ENCODE peak calls at places on chromosomes 2 and 18, in four cellular contexts. B, U, F and L are unnamed samples.

GRCh38 chr18:66761166-66761565 is 157.3 kb upstream of the CDH19 start:
- DNase-seq in F (no peak), U (no peak), B (no peak), L (no peak)

GRCh38 chr2:195317533-195317932 is 339.5 kb upstream of the SLC39A10 start:
- DNase-seq in B (no peak), F (no peak), U (no peak), L (no peak)

GRCh38 chr2:179344280-179344961 is 79.8 kb upstream of the SESTD1 start:
- DNase-seq in B (no peak), F (no peak), U (no peak), L (no peak)

GRCh38 chr18:27546991-27547390 is 361.9 kb upstream of the CHST9 start:
- DNase-seq in U (no peak), B (no peak), F (no peak), L (no peak)

GRCh38 chr2:223723954-223724411 is 113.4 kb downstream of the AP1S3 start:
- DNase-seq in U (no peak), B (no peak), F (no peak), L (no peak)

GRCh38 chr2:70143314-70144150 is 47.3 kb downstream of the C2orf42 start:
- DNase-seq in F (no peak), B (no peak), U (peak; percentile 52), L (no peak)

GRCh38 chr2:174870787-174871186 is 106.5 kb upstream of the CHRNA1 start:
- DNase-seq in F (no peak), B (no peak), U (no peak), L (no peak)

GRCh38 chr2:104733544-104733943 is 120.4 kb upstream of the POU3F3 start:
- DNase-seq in U (no peak), B (no peak), F (no peak), L (no peak)

GRCh38 chr2:26754972-26755670 is 9.0 kb upstream of the SLC35F6 start:
- DNase-seq in U (no peak), F (no peak), B (no peak), L (no peak)

GRCh38 chr2:204219196-204219595 is 282.6 kb downstream of the ICOS start:
- DNase-seq in B (no peak), F (no peak), U (no peak), L (no peak)

GRCh38 chr2:20796374-20796791 is 26.5 kb downstream of the LDAH start:
- DNase-seq in U (no peak), F (no peak), B (no peak), L (no peak)

GRCh38 chr2:237695201-237695780 is 67.9 kb downstream of the LRRFIP1 start:
- DNase-seq in U (no peak), B (no peak), F (no peak), L (no peak)

GRCh38 chr2:72138011-72138881 is 9.4 kb downstream of the CYP26B1 start:
- DNase-seq in U (no peak), B (no peak), F (no peak), L (no peak)

GRCh38 chr18:80137137-80137536 is 28.1 kb downstream of the ADNP2 start:
- DNase-seq in B (no peak), U (no peak), F (no peak), L (no peak)

GRCh38 chr2:192675640-192676039 is 480.9 kb upstream of the TMEFF2 start:
- DNase-seq in U (no peak), B (no peak), F (no peak), L (no peak)

GRCh38 chr2:236565879-236566402 is 3.7 kb upstream of the ACKR3 start:
- DNase-seq in F (no peak), U (no peak), B (no peak), L (no peak)

GRCh38 chr2:30920511-30920910 is 113.3 kb upstream of the CAPN13 start:
- DNase-seq in U (no peak), B (no peak), F (no peak), L (no peak)

GRCh38 chr2:47344890-47345583 is 57.9 kb upstream of the MSH2 start:
- DNase-seq in B (no peak), F (peak; percentile 63), U (peak; percentile 86), L (no peak)

GRCh38 chr18:21257383-21257782 is 15.4 kb downstream of the GREB1L start:
- DNase-seq in B (no peak), F (no peak), U (no peak), L (no peak)

GRCh38 chr2:96146151-96146880 is 1.1 kb upstream of the DUSP2 start:
- DNase-seq in B (peak; percentile 29), U (peak; percentile 81), F (peak; percentile 57), L (no peak)

GRCh38 chr2:225526731-225527427 is 127.4 kb downstream of the NYAP2 start:
- DNase-seq in F (no peak), B (no peak), U (no peak), L (no peak)
- H3K27me3 ChIP-seq in F (no peaks in the 10 kb centered on the region), B (no peaks in the 10 kb centered on the region), U (no peaks in the 10 kb centered on the region), L (no peaks in the 10 kb centered on the region)

GRCh38 chr2:118850171-118850900 is 2.9 kb upstream of the EN1 start:
- DNase-seq in U (no peak), B (no peak), F (no peak), L (no peak)
- H3K27me3 ChIP-seq in U (peaks cover 95% of the 10 kb centered on the region), B (peaks cover 95% of the 10 kb centered on the region), F (peaks cover 98% of the 10 kb centered on the region), L (peaks cover 29% of the 10 kb centered on the region)

GRCh38 chr2:120460511-120460910 is 114.6 kb downstream of the INHBB start:
- DNase-seq in B (no peak), U (peak; percentile 26), F (no peak), L (no peak)
- H3K27me3 ChIP-seq in B (no peaks in the 10 kb centered on the region), U (no peaks in the 10 kb centered on the region), F (peaks cover 5% of the 10 kb centered on the region), L (no peaks in the 10 kb centered on the region)

DNA sequence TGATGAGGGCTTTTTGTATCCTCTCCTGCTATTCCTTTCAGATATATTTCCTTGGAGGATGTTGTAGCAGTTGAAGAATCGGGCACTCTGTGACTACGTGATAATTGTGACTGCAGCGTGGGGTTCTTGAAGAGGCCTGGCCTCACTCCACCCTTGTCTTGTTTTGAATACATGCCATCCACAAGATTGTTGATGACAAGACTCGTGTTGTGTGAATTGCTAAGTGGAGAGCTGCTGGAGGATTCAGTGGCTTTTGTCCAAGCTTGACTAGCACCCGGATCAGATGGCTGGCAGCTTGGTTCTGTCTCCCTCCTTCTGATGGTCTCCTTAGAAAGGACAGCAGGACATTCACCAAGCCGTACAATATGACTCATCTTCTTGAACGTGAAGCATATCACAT is 146.9 kb downstream of the DAW1 start:
- DNase-seq in B (no peak), U (no peak), F (no peak), L (no peak)
- H3K27me3 ChIP-seq in B (no peaks in the 10 kb centered on the region), U (no peaks in the 10 kb centered on the region), F (no peaks in the 10 kb centered on the region), L (no peaks in the 10 kb centered on the region)

DNA sequence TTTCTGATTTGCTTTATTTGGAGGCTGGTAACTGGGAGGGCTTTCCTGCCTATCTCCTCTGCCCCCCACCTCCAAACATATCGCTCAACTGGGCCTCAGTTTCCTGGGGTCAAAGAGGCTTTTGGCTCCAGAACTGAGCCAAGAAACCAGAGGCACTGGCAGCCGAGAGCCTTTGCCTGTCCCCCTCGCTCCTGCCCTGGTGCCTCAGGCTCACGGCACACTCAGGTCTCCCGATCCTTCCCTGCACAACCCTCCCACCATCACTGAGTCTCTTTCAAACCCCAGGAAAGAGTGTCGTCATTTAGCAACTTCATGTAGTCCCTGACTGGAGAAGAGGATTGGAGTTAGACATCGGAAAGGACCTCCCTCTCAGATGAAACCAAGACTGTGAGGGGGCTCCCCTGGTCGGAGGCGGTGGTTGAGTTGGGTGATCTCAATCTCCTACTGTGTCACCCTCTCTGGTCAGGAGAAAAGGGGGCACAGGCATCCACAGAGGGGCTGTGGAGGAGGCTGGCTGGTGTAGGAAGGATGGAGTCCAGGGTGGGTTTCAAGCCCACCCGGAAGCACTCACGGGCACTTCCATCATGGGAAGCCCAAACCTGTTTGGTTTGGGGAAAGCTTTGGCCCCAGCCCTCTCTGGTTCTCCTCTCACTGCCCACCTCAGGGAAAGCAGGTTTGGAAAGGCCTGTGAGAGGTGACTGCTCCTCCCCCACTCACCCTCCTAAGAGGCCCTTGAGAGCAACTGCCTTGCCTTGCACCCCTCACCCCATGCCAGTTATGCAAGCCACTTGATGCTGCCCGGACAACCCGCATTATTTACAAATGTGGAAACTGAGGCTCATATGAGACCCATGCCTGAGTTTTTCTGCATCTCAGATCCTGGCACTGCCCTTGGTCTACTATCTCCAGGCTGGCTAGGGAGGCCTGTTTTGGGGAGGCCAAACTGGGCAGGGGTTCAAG is 62.3 kb downstream of the TNS1 start:
- DNase-seq in B (no peak), F (no peak), U (peak; percentile 84), L (no peak)
- H3K27me3 ChIP-seq in B (no peaks in the 10 kb centered on the region), F (no peaks in the 10 kb centered on the region), U (no peaks in the 10 kb centered on the region), L (no peaks in the 10 kb centered on the region)